ENCODE peak calls at places on chromosomes 13 and 19, in four cellular contexts. H, J, I and D are unnamed samples.

GRCh38 chr13:110113284-110113764 is 193.6 kb downstream of the COL4A1 start:
- DNase-seq in I (no peak), J (no peak), H (no peak), D (no peak)

GRCh38 chr13:79870123-79870522 is 389.2 kb downstream of the NDFIP2 start:
- DNase-seq in H (peak; percentile 68), J (no peak), I (no peak), D (no peak)

GRCh38 chr13:39777527-39778061 is 122.1 kb downstream of the COG6 start:
- DNase-seq in H (peak; percentile 88), J (no peak), I (no peak), D (no peak)

GRCh38 chr13:27261376-27261775 is 9.3 kb upstream of the RASL11A start:
- DNase-seq in J (no peak), I (no peak), H (no peak), D (no peak)

GRCh38 chr13:31859546-31859945 is 120.2 kb downstream of the RXFP2 start:
- DNase-seq in J (no peak), H (no peak), I (no peak), D (no peak)

GRCh38 chr13:49635599-49636433 is 7.5 kb downstream of the ARL11 start:
- DNase-seq in I (no peak), J (no peak), H (no peak), D (no peak)

GRCh38 chr19:56837892-56838679 is 2.4 kb downstream of the PEG3 start:
- DNase-seq in I (peak; percentile 73), J (peak; percentile 23), H (no peak), D (no peak)

GRCh38 chr13:44157614-44158013 is 216.0 kb upstream of the SERP2 start:
- DNase-seq in I (no peak), H (no peak), J (no peak), D (no peak)

DNA sequence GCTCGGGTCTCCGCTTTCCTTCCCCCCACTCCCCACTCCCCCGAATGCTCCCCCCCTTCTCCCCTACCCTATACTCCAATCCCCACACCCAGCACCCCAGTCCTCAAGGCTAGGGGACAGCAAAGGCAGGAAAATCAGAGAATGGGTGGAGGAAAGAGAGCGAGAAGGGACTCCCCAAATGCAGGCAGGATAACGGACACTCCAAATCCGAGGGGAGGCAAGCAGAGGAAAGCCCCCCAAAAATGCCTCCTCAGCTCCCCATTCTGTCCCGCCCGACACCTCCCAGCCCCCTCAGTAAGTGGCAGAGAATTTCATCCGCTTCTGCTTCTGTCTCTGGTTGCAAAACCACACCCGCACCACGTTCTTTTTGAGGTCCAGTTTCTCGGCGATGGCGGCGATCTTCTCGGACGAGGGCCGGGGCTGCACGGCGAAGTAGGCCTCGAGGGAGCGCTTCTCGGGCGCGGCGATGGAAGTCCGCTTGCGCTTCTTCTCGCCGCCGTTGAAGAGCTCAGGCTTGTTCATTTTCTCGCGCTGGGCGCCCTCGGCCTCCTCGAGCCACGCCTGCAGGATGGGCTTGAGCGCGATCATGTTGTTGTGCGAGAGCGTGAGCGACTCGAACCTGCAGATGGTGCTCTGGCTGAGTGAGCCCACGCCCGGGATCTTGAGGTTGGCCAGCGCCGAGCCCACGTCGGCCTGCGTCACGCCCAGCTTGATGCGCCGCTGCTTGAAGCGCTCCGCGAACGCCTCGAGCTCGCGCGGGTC is 2.0 kb downstream of the POU4F1 start:
- DNase-seq in J (no peak), I (no peak), H (peak; percentile 34), D (no peak)
- H3K4me3 ChIP-seq in J (no peak overlapping the region), I (no peak overlapping the region), H (no peak overlapping the region), D (peak overlapping the region; percentile 34)

GRCh38 chr19:1167687-1168561 is 6.1 kb downstream of the SBNO2 start:
- DNase-seq in I (no peak), J (no peak), H (no peak), D (no peak)

GRCh38 chr19:1169921-1170885 is 3.9 kb downstream of the SBNO2 start:
- DNase-seq in I (peak; percentile 89), J (peak; percentile 54), H (no peak), D (no peak)

GRCh38 chr19:1168562-1168873 is 5.5 kb downstream of the SBNO2 start:
- DNase-seq in I (no peak), H (no peak), J (no peak), D (no peak)

GRCh38 chr19:1170938-1171754 is 2.9 kb downstream of the SBNO2 start:
- DNase-seq in J (no peak), I (no peak), H (no peak), D (no peak)

GRCh38 chr19:1168877-1169791 is 4.9 kb downstream of the SBNO2 start:
- DNase-seq in J (no peak), I (peak; percentile 72), H (no peak), D (no peak)
- TF ChIP-seq POLR2A in J (peak; percentile 10), I (no peak), H (no peak), D (no peak)

DNA sequence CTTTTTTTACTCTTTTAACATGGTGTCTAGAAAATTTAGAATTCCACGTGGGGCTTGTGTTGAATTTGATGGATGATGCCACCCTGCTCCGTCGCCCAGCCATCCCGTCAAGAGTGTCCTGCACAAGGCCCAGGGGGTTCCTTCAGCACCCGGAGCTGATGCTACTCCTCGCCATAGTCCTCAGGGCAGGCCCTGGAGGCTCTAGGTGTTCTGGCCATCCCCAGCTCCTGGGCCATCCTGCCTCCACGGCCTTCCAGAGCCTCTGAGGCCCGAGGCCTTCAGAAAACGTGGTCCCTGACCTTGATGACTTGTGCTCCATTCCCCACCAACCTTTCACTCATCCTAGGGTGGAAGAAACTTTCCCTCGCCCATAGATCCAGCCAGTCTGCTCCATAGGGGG is 3.3 kb downstream of the AKT1S1 start:
- DNase-seq in J (no peak), H (no peak), I (no peak), D (no peak)
- H3K4me3 ChIP-seq in J (no peak overlapping the region), H (no peak overlapping the region), I (no peak overlapping the region), D (no peak overlapping the region)

DNA sequence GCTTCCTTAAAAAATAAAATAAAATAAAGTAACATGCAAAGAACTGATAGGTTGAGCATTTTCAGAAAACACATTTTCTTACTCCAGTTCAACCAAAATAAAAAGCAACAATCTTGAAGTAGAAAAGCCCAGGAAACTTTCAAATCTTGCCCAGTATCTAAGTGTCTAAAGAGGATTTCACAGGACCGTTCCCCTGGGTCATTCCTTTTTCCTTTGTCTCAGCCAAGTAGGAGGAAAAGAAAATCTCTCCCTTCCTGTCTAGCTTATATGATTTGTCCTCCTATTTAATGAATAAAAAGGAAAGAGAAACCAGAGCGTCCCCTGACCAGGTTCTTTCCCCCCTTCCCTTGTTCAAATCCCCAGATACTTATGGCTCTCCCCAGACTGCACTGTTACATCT is 248.0 kb downstream of the KCTD12 start:
- DNase-seq in H (no peak), I (no peak), J (no peak), D (no peak)
- TF ChIP-seq POLR2A in H (no peak), I (no peak), J (no peak), D (no peak)

GRCh38 chr19:1502433-1503088 is 10.3 kb downstream of the ADAMTSL5 start:
- DNase-seq in H (no peak), I (no peak), J (no peak), D (no peak)

GRCh38 chr19:1501200-1501595 is 10.2 kb downstream of the REEP6 start:
- DNase-seq in I (no peak), J (no peak), H (no peak), D (no peak)

GRCh38 chr19:1505012-1505411 is 7.8 kb downstream of the ADAMTSL5 start:
- DNase-seq in H (no peak), J (no peak), I (no peak), D (no peak)

GRCh38 chr19:1503925-1504430 is 8.8 kb downstream of the ADAMTSL5 start:
- DNase-seq in J (no peak), H (no peak), I (no peak), D (no peak)

GRCh38 chr19:1503089-1503924 is 9.5 kb downstream of the ADAMTSL5 start:
- DNase-seq in H (no peak), J (peak; percentile 60), I (peak; percentile 61), D (no peak)
- H3K4me3 ChIP-seq in H (no peak overlapping the region), J (no peak overlapping the region), I (no peak overlapping the region), D (no peak overlapping the region)

GRCh38 chr13:30153871-30154426 is 153.4 kb downstream of the KATNAL1 start:
- DNase-seq in J (no peak), I (no peak), H (no peak), D (no peak)
- TF ChIP-seq POLR2A in J (no peak), I (no peak), H (no peak), D (no peak)

GRCh38 chr13:55517312-55517711 is 1623.4 kb upstream of the PRR20A start:
- DNase-seq in J (no peak), I (no peak), H (no peak), D (no peak)
- H3K4me3 ChIP-seq in J (no peak overlapping the region), I (no peak overlapping the region), H (no peak overlapping the region), D (no peak overlapping the region)